ENCODE peak calls at places on chromosomes 13 and 19, in four cellular contexts. One of them, this sample, is unnamed.

GRCh38 chr13:98482476-98483444 is 94.1 kb downstream of the STK24 start:
- DNase-seq in tibial nerve: peak; percentile 47
- DNase-seq in Panc1: peak; percentile 5
- DNase-seq in thyroid gland: peak; percentile 94
- DNase-seq in this sample: peak; percentile 45

GRCh38 chr13:84653915-84654534 is 771.8 kb upstream of the SLITRK1 start:
- DNase-seq in tibial nerve: no peak
- DNase-seq in Panc1: no peak
- DNase-seq in thyroid gland: peak; percentile 83
- DNase-seq in this sample: no peak

GRCh38 chr19:5261151-5261890 is 79.3 kb downstream of the PTPRS start:
- DNase-seq in tibial nerve: no peak
- DNase-seq in Panc1: no peak
- DNase-seq in thyroid gland: no peak
- DNase-seq in this sample: no peak

GRCh38 chr19:29860492-29860891 is 48.7 kb downstream of the CCNE1 start:
- DNase-seq in tibial nerve: no peak
- DNase-seq in Panc1: no peak
- DNase-seq in thyroid gland: no peak
- DNase-seq in this sample: no peak

GRCh38 chr13:31433756-31434155 is 234.0 kb downstream of the B3GLCT start:
- DNase-seq in tibial nerve: no peak
- DNase-seq in Panc1: no peak
- DNase-seq in thyroid gland: no peak
- DNase-seq in this sample: no peak

GRCh38 chr19:11767633-11768133 is 883 bp downstream of the ZNF441 start:
- DNase-seq in tibial nerve: peak; percentile 19
- DNase-seq in Panc1: no peak
- DNase-seq in thyroid gland: peak; percentile 41
- DNase-seq in this sample: no peak

GRCh38 chr19:10861118-10861651 is 10.2 kb upstream of the CARM1 start:
- DNase-seq in tibial nerve: no peak
- DNase-seq in Panc1: no peak
- DNase-seq in thyroid gland: peak; percentile 19
- DNase-seq in this sample: no peak

GRCh38 chr13:39895254-39895653 is 239.8 kb downstream of the COG6 start:
- DNase-seq in tibial nerve: no peak
- DNase-seq in Panc1: no peak
- DNase-seq in thyroid gland: no peak
- DNase-seq in this sample: no peak

GRCh38 chr19:43124360-43124759 is 41.9 kb upstream of the PSG2 start:
- DNase-seq in tibial nerve: no peak
- DNase-seq in Panc1: no peak
- DNase-seq in thyroid gland: no peak
- DNase-seq in this sample: no peak

GRCh38 chr19:48719263-48720171 is at the start of gene MAMSTR:
- DNase-seq in tibial nerve: no peak
- DNase-seq in Panc1: no peak
- DNase-seq in thyroid gland: no peak
- DNase-seq in this sample: peak; percentile 86

GRCh38 chr13:39036212-39036611 is 1.7 kb downstream of the PROSER1 start:
- DNase-seq in tibial nerve: no peak
- DNase-seq in Panc1: no peak
- DNase-seq in thyroid gland: no peak
- DNase-seq in this sample: no peak

GRCh38 chr13:30551194-30551593 is 66.5 kb upstream of the USPL1 start:
- DNase-seq in tibial nerve: no peak
- DNase-seq in Panc1: no peak
- DNase-seq in thyroid gland: no peak
- DNase-seq in this sample: no peak

GRCh38 chr19:43765109-43765876 is 10.5 kb upstream of the SMG9 start:
- DNase-seq in tibial nerve: peak; percentile 21
- DNase-seq in Panc1: no peak
- DNase-seq in thyroid gland: no peak
- DNase-seq in this sample: peak; percentile 41

GRCh38 chr13:98169331-98169730 is 7.7 kb downstream of the RNF113B start:
- DNase-seq in tibial nerve: no peak
- DNase-seq in Panc1: no peak
- DNase-seq in thyroid gland: no peak
- DNase-seq in this sample: no peak

GRCh38 chr13:40164137-40164536 is 502.3 kb downstream of the FOXO1 start:
- DNase-seq in tibial nerve: no peak
- DNase-seq in Panc1: peak; percentile 15
- DNase-seq in thyroid gland: no peak
- DNase-seq in this sample: peak; percentile 36

GRCh38 chr13:38702609-38703008 is 15.7 kb downstream of the FREM2 start:
- DNase-seq in tibial nerve: no peak
- DNase-seq in Panc1: no peak
- DNase-seq in thyroid gland: peak; percentile 19
- DNase-seq in this sample: no peak

GRCh38 chr13:109628251-109628699 is 158.1 kb downstream of the IRS2 start:
- DNase-seq in tibial nerve: no peak
- DNase-seq in Panc1: peak; percentile 10
- DNase-seq in thyroid gland: no peak
- DNase-seq in this sample: peak; percentile 6

GRCh38 chr13:98853791-98854191 is 101.3 kb upstream of the SLC15A1 start:
- DNase-seq in tibial nerve: no peak
- DNase-seq in Panc1: no peak
- DNase-seq in thyroid gland: no peak
- DNase-seq in this sample: peak; percentile 14

GRCh38 chr19:55131421-55131820 is 14.0 kb upstream of the PPP1R12C start:
- DNase-seq in tibial nerve: no peak
- DNase-seq in Panc1: no peak
- DNase-seq in thyroid gland: no peak
- DNase-seq in this sample: no peak

GRCh38 chr13:36736119-36736726 is 62.4 kb downstream of the SERTM1 start:
- DNase-seq in tibial nerve: peak; percentile 64
- DNase-seq in Panc1: peak; percentile 13
- DNase-seq in thyroid gland: peak; percentile 63
- DNase-seq in this sample: no peak

GRCh38 chr19:8158411-8159074 is 9.2 kb upstream of the FBN3 start:
- DNase-seq in tibial nerve: peak; percentile 73
- DNase-seq in Panc1: peak; percentile 39
- DNase-seq in thyroid gland: peak; percentile 60
- DNase-seq in this sample: no peak

GRCh38 chr13:109517516-109517915 is 268.9 kb downstream of the IRS2 start:
- DNase-seq in tibial nerve: no peak
- DNase-seq in Panc1: no peak
- DNase-seq in thyroid gland: no peak
- DNase-seq in this sample: no peak

GRCh38 chr13:74203576-74203975 is 69.4 kb upstream of the KLF12 start:
- DNase-seq in tibial nerve: no peak
- DNase-seq in Panc1: no peak
- DNase-seq in thyroid gland: no peak
- DNase-seq in this sample: peak; percentile 3

GRCh38 chr19:35476149-35476548 is 14.1 kb downstream of the KRTDAP start:
- DNase-seq in tibial nerve: no peak
- DNase-seq in Panc1: no peak
- DNase-seq in thyroid gland: no peak
- DNase-seq in this sample: no peak
- TF ChIP-seq CTCF in tibial nerve: no peak
- TF ChIP-seq CTCF in Panc1: peak; percentile 67
- TF ChIP-seq CTCF in thyroid gland: no peak
- TF ChIP-seq CTCF in this sample: no peak

DNA sequence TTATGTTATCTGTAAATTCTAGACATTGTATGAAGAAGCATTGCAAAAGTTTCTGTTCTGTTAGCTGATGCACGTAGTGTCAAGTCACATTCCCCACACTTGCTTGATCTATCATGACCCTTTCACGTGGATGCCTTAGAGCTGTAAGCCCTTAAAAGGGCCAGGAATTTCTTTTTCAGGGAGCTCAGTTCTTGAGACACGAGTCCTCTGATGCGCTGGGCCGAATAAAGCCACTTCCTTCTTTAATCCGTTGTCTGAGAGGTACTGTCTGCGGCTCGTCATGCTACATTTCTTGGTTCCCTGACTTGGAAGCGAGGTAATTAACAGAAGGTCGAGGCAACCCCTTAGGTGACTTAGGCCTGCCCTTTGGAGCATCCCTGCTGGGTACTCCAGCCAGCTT is 5.8 kb downstream of the ZNF816 start:
- DNase-seq in tibial nerve: no peak
- DNase-seq in Panc1: no peak
- DNase-seq in thyroid gland: no peak
- DNase-seq in this sample: no peak
- H3K36me3 ChIP-seq in tibial nerve: peaks cover 4% of the 10 kb centered on the region
- H3K36me3 ChIP-seq in Panc1: peaks cover 3% of the 10 kb centered on the region
- H3K36me3 ChIP-seq in thyroid gland: peaks cover 34% of the 10 kb centered on the region
- H3K36me3 ChIP-seq in this sample: peaks cover 28% of the 10 kb centered on the region

GRCh38 chr19:17409990-17410389 is 4.6 kb upstream of the BST2 start:
- DNase-seq in tibial nerve: no peak
- DNase-seq in Panc1: no peak
- DNase-seq in thyroid gland: no peak
- DNase-seq in this sample: no peak

GRCh38 chr19:17418710-17419109 is 1.1 kb upstream of the MVB12A start:
- DNase-seq in tibial nerve: no peak
- DNase-seq in Panc1: no peak
- DNase-seq in thyroid gland: no peak
- DNase-seq in this sample: no peak

GRCh38 chr19:17411801-17412200 is 6.4 kb upstream of the BST2 start:
- DNase-seq in tibial nerve: no peak
- DNase-seq in Panc1: no peak
- DNase-seq in thyroid gland: no peak
- DNase-seq in this sample: no peak

GRCh38 chr19:17415107-17415506 is 4.7 kb upstream of the MVB12A start:
- DNase-seq in tibial nerve: no peak
- DNase-seq in Panc1: no peak
- DNase-seq in thyroid gland: no peak
- DNase-seq in this sample: no peak

DNA sequence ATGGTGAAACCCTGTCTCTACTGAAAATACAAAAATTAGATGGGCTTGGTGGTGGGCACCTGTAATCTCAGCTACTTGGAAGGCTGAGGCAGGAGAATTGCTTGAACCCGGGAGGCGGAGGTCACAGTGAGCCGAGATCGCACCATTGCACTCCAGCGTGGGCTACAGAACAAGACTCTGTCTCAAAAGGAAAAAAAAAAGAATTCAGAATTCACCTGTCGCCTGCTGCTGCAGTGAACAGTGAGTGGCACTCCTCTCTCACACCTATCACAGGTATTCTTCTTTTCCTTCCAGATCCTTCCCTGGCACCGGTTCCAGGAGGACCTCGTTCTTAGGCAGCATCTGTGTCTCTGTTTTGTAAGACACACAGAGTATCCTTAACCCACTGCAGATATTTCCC is 5.8 kb upstream of the MVB12A start:
- DNase-seq in tibial nerve: no peak
- DNase-seq in Panc1: no peak
- DNase-seq in thyroid gland: no peak
- DNase-seq in this sample: no peak
- H3K27ac ChIP-seq in tibial nerve: no peak overlapping the region
- H3K27ac ChIP-seq in Panc1: no peak overlapping the region
- H3K27ac ChIP-seq in thyroid gland: no peak overlapping the region
- H3K27ac ChIP-seq in this sample: no peak overlapping the region

GRCh38 chr13:51552027-51552426 is 32.2 kb upstream of the WDFY2 start:
- DNase-seq in tibial nerve: no peak
- DNase-seq in Panc1: no peak
- DNase-seq in thyroid gland: no peak
- DNase-seq in this sample: no peak
- TF ChIP-seq CTCF in tibial nerve: no peak
- TF ChIP-seq CTCF in Panc1: no peak
- TF ChIP-seq CTCF in thyroid gland: no peak
- TF ChIP-seq CTCF in this sample: no peak

GRCh38 chr19:50843701-50844221 is 10.4 kb upstream of the KLK15 start:
- DNase-seq in tibial nerve: no peak
- DNase-seq in Panc1: no peak
- DNase-seq in thyroid gland: peak; percentile 52
- DNase-seq in this sample: no peak
- H3K36me3 ChIP-seq in tibial nerve: no peaks in the 10 kb centered on the region
- H3K36me3 ChIP-seq in Panc1: no peaks in the 10 kb centered on the region
- H3K36me3 ChIP-seq in thyroid gland: no peaks in the 10 kb centered on the region
- H3K36me3 ChIP-seq in this sample: no peaks in the 10 kb centered on the region

DNA sequence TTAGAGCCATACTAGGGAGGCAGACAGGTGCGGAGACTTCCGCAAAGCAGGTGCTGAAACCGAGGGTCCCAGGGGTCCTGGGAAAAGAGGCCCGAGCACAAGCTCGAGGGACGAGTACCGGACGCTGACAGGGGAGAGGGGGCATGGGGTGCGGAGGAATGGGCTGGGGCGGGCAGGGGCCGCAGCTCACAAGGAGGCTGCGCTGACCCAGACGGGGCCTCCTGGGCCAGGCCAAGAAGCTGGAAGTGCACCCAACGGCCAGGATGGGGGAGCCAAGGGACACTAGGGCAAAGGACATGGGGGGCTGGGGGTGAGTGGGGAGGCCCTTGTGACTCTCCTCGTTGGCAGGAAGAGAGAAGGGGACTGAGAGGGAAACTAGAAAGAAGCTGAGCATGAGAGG is 1.8 kb downstream of the POLR2E start:
- DNase-seq in tibial nerve: no peak
- DNase-seq in Panc1: no peak
- DNase-seq in thyroid gland: no peak
- DNase-seq in this sample: no peak
- H3K27ac ChIP-seq in tibial nerve: peak overlapping the region; percentile 92
- H3K27ac ChIP-seq in Panc1: peak overlapping the region; percentile 87
- H3K27ac ChIP-seq in thyroid gland: no peak overlapping the region
- H3K27ac ChIP-seq in this sample: no peak overlapping the region

This sample was measured in gastrocnemius medialis.